ENCODE peak calls at places on chromosome 11, in four cellular contexts. N, J, T and P are unnamed samples.

GRCh38 chr11:12029738-12030363 is 21.4 kb upstream of the DKK3 start:
- DNase-seq in J (peak), T (peak), N (peak), P (no peak)

GRCh38 chr11:111602865-111603632 is 800 bp downstream of the SIK2 start:
- DNase-seq in J (no peak), N (peak), T (no peak), P (peak)

GRCh38 chr11:2217211-2218081 is 45.8 kb upstream of the TH start:
- DNase-seq in J (no peak), N (no peak), T (no peak), P (no peak)

GRCh38 chr11:106076421-106076922 is 675 bp downstream of the KBTBD3 start:
- DNase-seq in T (no peak), J (peak), N (no peak), P (peak)

GRCh38 chr11:13907678-13908077 is 54.8 kb upstream of the SPON1 start:
- DNase-seq in T (no peak), J (no peak), N (no peak), P (no peak)

GRCh38 chr11:61106296-61106695 is 4.0 kb downstream of the CD5 start:
- DNase-seq in T (no peak), J (no peak), N (no peak), P (no peak)

GRCh38 chr11:121350314-121351046 is 57.9 kb downstream of the SC5D start:
- DNase-seq in J (no peak), N (no peak), T (no peak), P (no peak)

GRCh38 chr11:74948546-74948897 is 369 bp downstream of the XRRA1 start:
- DNase-seq in J (no peak), T (no peak), N (peak), P (no peak)

GRCh38 chr11:119791701-119792151 is 62.7 kb upstream of the NECTIN1 start:
- DNase-seq in T (no peak), J (no peak), N (peak), P (no peak)

GRCh38 chr11:33773399-33774355 is 643 bp downstream of the FBXO3 start:
- DNase-seq in N (peak), J (no peak), T (peak), P (no peak)

GRCh38 chr11:122242731-122243130 is 126.7 kb upstream of the BLID start:
- DNase-seq in J (no peak), N (no peak), T (peak), P (no peak)

GRCh38 chr11:2309251-2310072 is 7.6 kb downstream of the TSPAN32 start:
- DNase-seq in J (no peak), T (no peak), N (no peak), P (no peak)

GRCh38 chr11:44627911-44628729 is 62.7 kb downstream of the CD82 start:
- DNase-seq in T (peak), N (peak), J (no peak), P (peak)

GRCh38 chr11:47099213-47099917 is 77.3 kb downstream of the ARFGAP2 start:
- DNase-seq in T (peak), J (no peak), N (no peak), P (no peak)

GRCh38 chr11:45483361-45483760 is 182.1 kb downstream of the CHST1 start:
- DNase-seq in J (no peak), T (no peak), N (no peak), P (no peak)

GRCh38 chr11:79906189-79906588 is 465.4 kb upstream of the TENM4 start:
- DNase-seq in N (no peak), J (no peak), T (no peak), P (no peak)

GRCh38 chr11:11988099-11988651 is 20.3 kb downstream of the DKK3 start:
- DNase-seq in T (peak), N (peak), J (no peak), P (peak)

GRCh38 chr11:58913685-58914084 is 25.6 kb upstream of the GLYATL1 start:
- DNase-seq in N (no peak), J (no peak), T (no peak), P (no peak)

GRCh38 chr11:120317689-120318195 is 7.4 kb upstream of the TLCD5 start:
- DNase-seq in T (no peak), J (no peak), N (no peak), P (no peak)

GRCh38 chr11:618856-619624 is 3.3 kb upstream of the IRF7 start:
- DNase-seq in T (no peak), N (no peak), J (no peak), P (no peak)

GRCh38 chr11:14264966-14265365 is 94.0 kb downstream of the RRAS2 start:
- DNase-seq in N (no peak), J (no peak), T (no peak), P (no peak)

GRCh38 chr11:76193219-76193618 is 13.1 kb downstream of the WNT11 start:
- DNase-seq in N (no peak), T (no peak), J (no peak), P (no peak)

GRCh38 chr11:107683807-107684206 is 28.0 kb downstream of the SLN start:
- DNase-seq in N (peak), T (no peak), J (no peak), P (no peak)

GRCh38 chr11:45688472-45689033 is 23.1 kb upstream of the CHST1 start:
- DNase-seq in J (no peak), T (no peak), N (no peak), P (peak)

GRCh38 chr11:26231252-26231661 is 100.7 kb upstream of the ANO3 start:
- DNase-seq in T (peak), N (peak), J (no peak), P (no peak)

GRCh38 chr11:118918128-118918685 is 7.5 kb downstream of the BCL9L start:
- DNase-seq in N (peak), T (peak), J (no peak), P (peak)

GRCh38 chr11:18452927-18453326 is 2.7 kb upstream of the LDHAL6A start:
- DNase-seq in N (peak), T (no peak), J (no peak), P (no peak)

GRCh38 chr11:130865091-130865771 is 51.0 kb downstream of the SNX19 start:
- DNase-seq in J (no peak), T (no peak), N (no peak), P (no peak)

GRCh38 chr11:130762342-130763037 is 153.8 kb downstream of the SNX19 start:
- DNase-seq in T (no peak), J (no peak), N (no peak), P (no peak)

GRCh38 chr11:9219572-9219971 is 45.6 kb downstream of the DENND5A start:
- DNase-seq in N (peak), T (no peak), J (no peak), P (no peak)

GRCh38 chr11:44047931-44048431 is at the start of gene ACCSL:
- DNase-seq in T (no peak), J (no peak), N (peak), P (peak)

GRCh38 chr11:96152623-96153022 is 190.4 kb downstream of the MAML2 start:
- DNase-seq in N (peak), J (no peak), T (no peak), P (no peak)

GRCh38 chr11:933002-933820 is 7.5 kb downstream of the AP2A2 start:
- DNase-seq in J (no peak), T (no peak), N (peak), P (no peak)

DNA sequence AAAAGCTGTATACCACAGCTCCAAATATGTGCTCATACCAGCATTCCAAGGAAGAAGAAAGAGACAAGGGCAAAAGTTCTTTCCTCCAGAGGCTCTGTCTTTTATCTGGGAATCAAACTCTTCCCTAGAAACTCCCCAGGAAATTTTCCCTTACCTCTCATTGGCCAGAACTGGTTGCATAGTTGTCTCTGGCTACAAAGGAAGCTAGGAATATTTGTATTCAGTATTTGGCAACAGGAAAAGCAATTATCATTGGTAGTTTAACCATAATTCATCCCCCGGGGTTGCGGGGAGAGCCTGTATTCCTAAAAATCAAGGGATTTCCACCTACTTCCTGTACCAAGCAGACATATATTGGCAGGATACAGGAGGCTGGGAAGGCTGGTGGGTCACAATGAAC is 10.5 kb upstream of the ZFTA start:
- DNase-seq in J (no peak), N (no peak), T (peak), P (no peak)
- H3K4me3 ChIP-seq in J (no peak), N (no peak), T (no peak), P (no peak)

DNA sequence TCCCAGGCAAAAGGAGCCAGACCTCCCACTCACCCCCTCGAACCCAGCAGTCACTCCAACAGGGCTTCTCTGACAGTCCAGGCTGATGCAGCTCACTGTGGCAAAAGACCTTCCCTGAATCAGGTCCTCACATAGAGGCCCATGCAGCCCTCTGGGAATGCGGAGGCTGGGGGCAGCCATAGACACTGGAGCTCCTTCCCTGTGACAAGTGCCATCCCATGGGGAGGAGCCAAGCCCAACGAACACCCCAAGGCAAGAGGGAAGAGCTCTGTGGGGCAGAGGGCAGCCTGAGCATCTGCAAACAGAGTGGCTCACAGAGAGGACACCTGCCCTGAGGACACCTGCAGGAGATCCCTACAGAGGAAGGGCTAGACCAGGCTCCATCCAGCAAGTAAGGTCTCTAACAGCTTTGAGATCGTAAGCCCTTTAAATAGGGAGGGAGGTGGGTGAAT is at the start of gene LINC01488:
- DNase-seq in J (no peak), T (no peak), N (no peak), P (no peak)
- H3K27ac ChIP-seq in J (no peak), T (no peak), N (no peak), P (no peak)

DNA sequence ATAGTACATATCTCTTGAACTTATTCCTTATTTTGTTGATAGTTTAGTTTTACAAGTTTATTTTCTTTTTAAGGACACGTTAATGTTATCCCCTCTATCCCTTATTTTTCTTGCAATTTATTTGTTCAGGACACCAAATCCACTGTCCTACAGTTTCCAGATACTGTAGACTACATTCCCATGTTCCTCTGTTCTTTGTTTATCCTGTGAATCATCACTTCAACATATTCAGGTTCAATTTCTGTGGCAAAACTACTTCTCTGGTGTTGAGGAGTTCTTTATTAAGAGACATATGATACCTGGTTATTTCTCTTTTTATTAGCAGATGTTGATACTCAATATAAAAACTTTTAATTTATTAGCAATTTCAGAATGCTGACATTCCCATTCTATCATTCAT is 72.8 kb upstream of the CLNS1A start:
- DNase-seq in N (peak), T (peak), J (no peak), P (no peak)
- H3K4me3 ChIP-seq in N (no peak), T (no peak), J (no peak), P (no peak)

GRCh38 chr11:69005631-69006368 is 7.2 kb downstream of the MRGPRF start:
- DNase-seq in J (no peak), T (no peak), N (no peak), P (no peak)
- H3K27ac ChIP-seq in J (no peak), T (no peak), N (no peak), P (no peak)